ENCODE peak calls at places on chromosomes 4 and X, in seven cellular contexts. V is tibial artery; Z is suprapubic skin; G is K562; X is right cardiac atrium; R is stomach; W is effector memory CD4-positive, alpha-beta T cell. O is an unnamed sample.

GRCh38 chrX:20124964-20125363 is 8.3 kb upstream of the MAP7D2 start:
- DNase-seq in G (no peak), R (no peak), Z (no peak), W (no peak), X (no peak), V (no peak), O (no peak)

GRCh38 chrX:123962794-123963373 is 1.4 kb downstream of the STAG2 start:
- DNase-seq in R (peak; percentile 88), X (peak; percentile 89), V (peak; percentile 96), G (peak; percentile 95), W (peak; percentile 83), Z (peak; percentile 93), O (peak; percentile 88)

GRCh38 chr4:8176547-8177399 is 18.2 kb upstream of the ABLIM2 start:
- DNase-seq in V (no peak), W (no peak), G (peak; percentile 49), X (no peak), R (peak; percentile 58), Z (no peak), O (peak; percentile 56)

GRCh38 chrX:46574941-46575381 is 1.4 kb downstream of the CHST7 start:
- DNase-seq in R (peak; percentile 31), W (peak; percentile 28), G (no peak), Z (no peak), X (peak; percentile 17), V (no peak), O (peak; percentile 65)

GRCh38 chr4:185919107-185919506 is 107.1 kb upstream of the SORBS2 start:
- DNase-seq in V (no peak), R (no peak), W (no peak), G (no peak), X (no peak), Z (no peak), O (no peak)

GRCh38 chrX:69538321-69538876 is 34.3 kb downstream of the NALF2 start:
- DNase-seq in G (peak; percentile 63), X (peak; percentile 80), V (peak; percentile 73), W (peak; percentile 28), Z (peak; percentile 80), R (peak; percentile 79), O (peak; percentile 56)

GRCh38 chr4:4327652-4328121 is 37.6 kb downstream of the ZBTB49 start:
- DNase-seq in R (no peak), V (peak; percentile 50), X (peak; percentile 73), Z (no peak), G (peak; percentile 85), W (no peak), O (no peak)

GRCh38 chr4:67934628-67935027 is 28.7 kb downstream of the TMPRSS11A start:
- DNase-seq in G (no peak), X (no peak), V (no peak), W (no peak), R (no peak), Z (no peak), O (no peak)

GRCh38 chrX:119266364-119266995 is 30.4 kb downstream of the PGRMC1 start:
- DNase-seq in V (no peak), X (no peak), W (no peak), Z (no peak), R (no peak), G (peak; percentile 30), O (no peak)

GRCh38 chrX:153874366-153875125 is 11.4 kb downstream of the L1CAM start:
- DNase-seq in G (no peak), W (no peak), X (no peak), Z (peak; percentile 40), R (no peak), V (no peak), O (no peak)

GRCh38 chr4:24793219-24794005 is 2.0 kb upstream of the SOD3 start:
- DNase-seq in W (no peak), R (no peak), G (peak; percentile 11), V (no peak), X (no peak), Z (no peak), O (no peak)

GRCh38 chr4:151957163-151957562 is 196.4 kb upstream of the GATB start:
- DNase-seq in R (no peak), G (no peak), X (no peak), Z (no peak), V (no peak), W (no peak), O (no peak)

GRCh38 chr4:54322817-54323417 is 93.8 kb downstream of the PDGFRA start:
- DNase-seq in V (peak; percentile 68), R (peak; percentile 81), W (peak; percentile 3), Z (no peak), G (peak; percentile 78), X (peak; percentile 47), O (no peak)

GRCh38 chr4:42673084-42673429 is 16.2 kb upstream of the ATP8A1 start:
- DNase-seq in R (peak; percentile 61), V (no peak), Z (no peak), G (no peak), X (peak; percentile 49), W (no peak), O (no peak)

GRCh38 chr4:182600093-182600492 is 317.1 kb downstream of the DCTD start:
- DNase-seq in W (no peak), Z (no peak), R (no peak), G (no peak), V (no peak), X (no peak), O (no peak)

GRCh38 chr4:80074059-80074458 is 1.0 kb upstream of the ANTXR2 start:
- DNase-seq in X (no peak), G (no peak), V (no peak), Z (no peak), R (no peak), W (no peak), O (no peak)

GRCh38 chrX:54551801-54552200 is 21.8 kb downstream of the GNL3L start:
- DNase-seq in W (no peak), V (no peak), G (no peak), Z (no peak), R (no peak), X (no peak), O (no peak)

GRCh38 chr4:986949-987688 is at the start of gene IDUA:
- DNase-seq in R (peak; percentile 83), V (peak; percentile 87), W (peak; percentile 81), X (peak; percentile 82), G (peak; percentile 94), Z (peak; percentile 90), O (peak; percentile 79)

GRCh38 chr4:665751-666435 is 8.2 kb downstream of the ATP5ME start:
- DNase-seq in G (no peak), X (peak; percentile 10), R (no peak), V (no peak), W (no peak), Z (peak; percentile 57), O (no peak)

GRCh38 chrX:103730746-103731508 is 20.2 kb downstream of the TMEM31 start:
- DNase-seq in V (no peak), W (no peak), X (peak; percentile 24), Z (no peak), R (no peak), G (no peak), O (no peak)

GRCh38 chr4:184475096-184475461 is 729 bp upstream of the IRF2 start:
- DNase-seq in Z (peak; percentile 86), G (peak; percentile 71), R (peak; percentile 57), V (peak; percentile 80), W (peak; percentile 26), X (peak; percentile 67), O (no peak)

GRCh38 chr4:577499-578450 is 1.7 kb upstream of the TMEM271 start:
- DNase-seq in Z (no peak), W (no peak), V (no peak), X (no peak), R (no peak), G (no peak), O (no peak)

GRCh38 chr4:39037491-39037825 is 5.2 kb upstream of the TMEM156 start:
- DNase-seq in Z (no peak), V (no peak), W (no peak), G (peak; percentile 27), X (no peak), R (no peak), O (no peak)

GRCh38 chr4:142243250-142243649 is 602.9 kb downstream of the INPP4B start:
- DNase-seq in R (no peak), X (no peak), G (no peak), W (no peak), Z (no peak), V (no peak), O (no peak)

GRCh38 chr4:26568446-26568994 is 15.4 kb upstream of the TBC1D19 start:
- DNase-seq in W (no peak), G (no peak), R (no peak), Z (no peak), V (no peak), X (no peak), O (no peak)

GRCh38 chr4:1668488-1668840 is 15.6 kb downstream of the FAM53A start:
- DNase-seq in G (no peak), X (no peak), R (no peak), W (no peak), Z (no peak), V (no peak), O (no peak)

GRCh38 chrX:357693-358471 is 28.8 kb downstream of the PPP2R3B start:
- DNase-seq in W (peak; percentile 11), Z (no peak), X (no peak), R (no peak), V (peak; percentile 48), G (no peak), O (peak; percentile 56)

GRCh38 chr4:154559141-154559841 is 3.5 kb upstream of the FGB start:
- DNase-seq in W (no peak), Z (no peak), X (no peak), V (no peak), G (peak; percentile 73), R (no peak), O (no peak)

GRCh38 chrX:39966186-39966585 is 131.6 kb downstream of the BCOR start:
- DNase-seq in G (no peak), V (no peak), Z (no peak), R (no peak), W (no peak), X (no peak), O (no peak)

GRCh38 chrX:14886252-14886651 is 13.0 kb downstream of the MOSPD2 start:
- DNase-seq in Z (no peak), R (no peak), X (no peak), V (no peak), W (no peak), G (no peak), O (no peak)
- H3K4me3 ChIP-seq in Z (no peak overlapping the region), R (no peak overlapping the region), X (no peak overlapping the region), V (no peak overlapping the region), W (no peak overlapping the region), G (no peak overlapping the region), O (no peak overlapping the region)

DNA sequence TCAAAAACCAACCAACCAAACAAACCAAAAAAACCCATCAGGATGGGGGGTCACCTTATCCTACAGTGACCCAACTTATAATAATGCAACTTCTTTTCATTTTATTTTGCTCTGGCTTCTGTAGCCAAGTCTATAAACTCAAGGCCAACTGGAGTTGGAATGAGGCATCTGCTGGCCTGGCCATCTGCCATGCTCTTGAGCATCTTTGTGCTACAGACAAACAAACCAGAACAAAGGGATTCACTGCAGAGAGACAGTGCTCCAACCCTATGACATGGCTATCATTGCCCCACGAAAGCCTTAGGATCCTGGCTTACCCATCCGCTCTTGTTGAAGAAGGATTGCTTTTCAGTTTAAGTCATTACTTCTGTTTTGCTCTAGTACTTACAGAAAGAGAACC is 49.2 kb upstream of the SCRG1 start:
- DNase-seq in V (no peak), X (peak; percentile 24), Z (no peak), R (no peak), G (no peak), W (no peak), O (no peak)
- H3K27ac ChIP-seq in V (peak overlapping the region; percentile 51), X (peak overlapping the region; percentile 76), Z (no peak overlapping the region), R (no peak overlapping the region), G (no peak overlapping the region), W (no peak overlapping the region), O (no peak overlapping the region)

GRCh38 chr4:5746250-5746649 is 35.2 kb downstream of the EVC start:
- DNase-seq in V (peak; percentile 44), R (no peak), G (no peak), W (no peak), X (no peak), Z (no peak), O (no peak)
- H3K4me1 ChIP-seq in V (no peaks in the 10 kb centered on the region), R (no peaks in the 10 kb centered on the region), G (peaks cover 5% of the 10 kb centered on the region), W (no peaks in the 10 kb centered on the region), X (peaks cover 2% of the 10 kb centered on the region), Z (no peaks in the 10 kb centered on the region), O (no peaks in the 10 kb centered on the region)

GRCh38 chr4:163610642-163611041 is 116.2 kb downstream of the TMA16 start:
- DNase-seq in R (no peak), Z (no peak), X (no peak), W (no peak), V (no peak), G (no peak), O (no peak)
- H3K4me3 ChIP-seq in R (no peak overlapping the region), Z (peak overlapping the region; percentile 16), X (no peak overlapping the region), W (no peak overlapping the region), V (no peak overlapping the region), G (no peak overlapping the region), O (no peak overlapping the region)